ENCODE peak calls at places on chromosomes 16 and 17, in ten cellular contexts. One of them, this sample, is unnamed.

GRCh38 chr16:14356064-14356463 is 274.0 kb downstream of the PARN start:
- DNase-seq in NCI-H2081 treated with DMSO at 0.1 percent for 48 hours: no peak
- DNase-seq in HFF-Myc: no peak
- DNase-seq in keratinocyte: no peak
- DNase-seq in CD14-positive monocyte: no peak
- DNase-seq in activated CD4-positive, alpha-beta T cell treated with anti-CD3 and anti-CD28 coated beads, Interleukin-2, amount 50 U/mL, for 1 hour: no peak
- DNase-seq in EH: no peak
- DNase-seq in stimulated activated CD8-positive, alpha-beta memory T cell treated with anti-CD3 and anti-CD28 coated beads, Interleukin-2, amount 100 ng/mL, for 48 hours: no peak
- DNase-seq in heart left ventricle: no peak
- DNase-seq in GM03348: no peak
- DNase-seq in this sample: no peak

GRCh38 chr16:48432136-48432535 is 46.9 kb upstream of the SIAH1 start:
- DNase-seq in NCI-H2081 treated with DMSO at 0.1 percent for 48 hours: no peak
- DNase-seq in heart left ventricle: no peak
- DNase-seq in CD14-positive monocyte: peak; percentile 56
- DNase-seq in HFF-Myc: no peak
- DNase-seq in activated CD4-positive, alpha-beta T cell treated with anti-CD3 and anti-CD28 coated beads, Interleukin-2, amount 50 U/mL, for 1 hour: no peak
- DNase-seq in GM03348: no peak
- DNase-seq in EH: no peak
- DNase-seq in keratinocyte: no peak
- DNase-seq in stimulated activated CD8-positive, alpha-beta memory T cell treated with anti-CD3 and anti-CD28 coated beads, Interleukin-2, amount 100 ng/mL, for 48 hours: no peak
- DNase-seq in this sample: no peak

GRCh38 chr17:79944251-79944812 is 91.3 kb downstream of the TBC1D16 start:
- DNase-seq in heart left ventricle: no peak
- DNase-seq in GM03348: no peak
- DNase-seq in activated CD4-positive, alpha-beta T cell treated with anti-CD3 and anti-CD28 coated beads, Interleukin-2, amount 50 U/mL, for 1 hour: no peak
- DNase-seq in keratinocyte: no peak
- DNase-seq in NCI-H2081 treated with DMSO at 0.1 percent for 48 hours: no peak
- DNase-seq in HFF-Myc: no peak
- DNase-seq in EH: no peak
- DNase-seq in CD14-positive monocyte: peak; percentile 41
- DNase-seq in stimulated activated CD8-positive, alpha-beta memory T cell treated with anti-CD3 and anti-CD28 coated beads, Interleukin-2, amount 100 ng/mL, for 48 hours: no peak
- DNase-seq in this sample: no peak

GRCh38 chr17:5631958-5632357 is 47.6 kb upstream of the NLRP1 start:
- DNase-seq in HFF-Myc: no peak
- DNase-seq in stimulated activated CD8-positive, alpha-beta memory T cell treated with anti-CD3 and anti-CD28 coated beads, Interleukin-2, amount 100 ng/mL, for 48 hours: no peak
- DNase-seq in EH: peak; percentile 7
- DNase-seq in heart left ventricle: no peak
- DNase-seq in NCI-H2081 treated with DMSO at 0.1 percent for 48 hours: no peak
- DNase-seq in activated CD4-positive, alpha-beta T cell treated with anti-CD3 and anti-CD28 coated beads, Interleukin-2, amount 50 U/mL, for 1 hour: no peak
- DNase-seq in CD14-positive monocyte: no peak
- DNase-seq in keratinocyte: no peak
- DNase-seq in GM03348: no peak
- DNase-seq in this sample: no peak

GRCh38 chr17:72123964-72124791 is 3.4 kb downstream of the SOX9 start:
- DNase-seq in NCI-H2081 treated with DMSO at 0.1 percent for 48 hours: no peak
- DNase-seq in keratinocyte: no peak
- DNase-seq in heart left ventricle: no peak
- DNase-seq in GM03348: no peak
- DNase-seq in CD14-positive monocyte: no peak
- DNase-seq in EH: no peak
- DNase-seq in activated CD4-positive, alpha-beta T cell treated with anti-CD3 and anti-CD28 coated beads, Interleukin-2, amount 50 U/mL, for 1 hour: no peak
- DNase-seq in stimulated activated CD8-positive, alpha-beta memory T cell treated with anti-CD3 and anti-CD28 coated beads, Interleukin-2, amount 100 ng/mL, for 48 hours: no peak
- DNase-seq in HFF-Myc: no peak
- DNase-seq in this sample: no peak

GRCh38 chr16:79628501-79628975 is 28.0 kb upstream of the MAF start:
- DNase-seq in activated CD4-positive, alpha-beta T cell treated with anti-CD3 and anti-CD28 coated beads, Interleukin-2, amount 50 U/mL, for 1 hour: no peak
- DNase-seq in heart left ventricle: no peak
- DNase-seq in keratinocyte: no peak
- DNase-seq in EH: no peak
- DNase-seq in CD14-positive monocyte: no peak
- DNase-seq in HFF-Myc: no peak
- DNase-seq in GM03348: no peak
- DNase-seq in NCI-H2081 treated with DMSO at 0.1 percent for 48 hours: no peak
- DNase-seq in stimulated activated CD8-positive, alpha-beta memory T cell treated with anti-CD3 and anti-CD28 coated beads, Interleukin-2, amount 100 ng/mL, for 48 hours: peak; percentile 61
- DNase-seq in this sample: no peak

GRCh38 chr17:44905006-44906000 is 6.1 kb upstream of the EFTUD2 start:
- DNase-seq in activated CD4-positive, alpha-beta T cell treated with anti-CD3 and anti-CD28 coated beads, Interleukin-2, amount 50 U/mL, for 1 hour: no peak
- DNase-seq in keratinocyte: no peak
- DNase-seq in CD14-positive monocyte: no peak
- DNase-seq in heart left ventricle: no peak
- DNase-seq in EH: peak; percentile 15
- DNase-seq in HFF-Myc: peak; percentile 57
- DNase-seq in stimulated activated CD8-positive, alpha-beta memory T cell treated with anti-CD3 and anti-CD28 coated beads, Interleukin-2, amount 100 ng/mL, for 48 hours: no peak
- DNase-seq in NCI-H2081 treated with DMSO at 0.1 percent for 48 hours: no peak
- DNase-seq in GM03348: no peak
- DNase-seq in this sample: no peak

GRCh38 chr17:7336240-7337175 is at the start of gene ACAP1:
- DNase-seq in activated CD4-positive, alpha-beta T cell treated with anti-CD3 and anti-CD28 coated beads, Interleukin-2, amount 50 U/mL, for 1 hour: peak; percentile 86
- DNase-seq in HFF-Myc: no peak
- DNase-seq in NCI-H2081 treated with DMSO at 0.1 percent for 48 hours: no peak
- DNase-seq in heart left ventricle: no peak
- DNase-seq in CD14-positive monocyte: no peak
- DNase-seq in stimulated activated CD8-positive, alpha-beta memory T cell treated with anti-CD3 and anti-CD28 coated beads, Interleukin-2, amount 100 ng/mL, for 48 hours: peak; percentile 89
- DNase-seq in EH: no peak
- DNase-seq in GM03348: no peak
- DNase-seq in keratinocyte: no peak
- DNase-seq in this sample: peak; percentile 89

GRCh38 chr17:40361925-40362695 is 2.4 kb downstream of the GJD3 start:
- DNase-seq in HFF-Myc: no peak
- DNase-seq in GM03348: no peak
- DNase-seq in heart left ventricle: no peak
- DNase-seq in EH: no peak
- DNase-seq in stimulated activated CD8-positive, alpha-beta memory T cell treated with anti-CD3 and anti-CD28 coated beads, Interleukin-2, amount 100 ng/mL, for 48 hours: no peak
- DNase-seq in CD14-positive monocyte: no peak
- DNase-seq in NCI-H2081 treated with DMSO at 0.1 percent for 48 hours: no peak
- DNase-seq in activated CD4-positive, alpha-beta T cell treated with anti-CD3 and anti-CD28 coated beads, Interleukin-2, amount 50 U/mL, for 1 hour: no peak
- DNase-seq in keratinocyte: no peak
- DNase-seq in this sample: no peak

GRCh38 chr16:68197250-68197649 is 38.7 kb downstream of the ESRP2 start:
- DNase-seq in stimulated activated CD8-positive, alpha-beta memory T cell treated with anti-CD3 and anti-CD28 coated beads, Interleukin-2, amount 100 ng/mL, for 48 hours: no peak
- DNase-seq in EH: peak; percentile 71
- DNase-seq in activated CD4-positive, alpha-beta T cell treated with anti-CD3 and anti-CD28 coated beads, Interleukin-2, amount 50 U/mL, for 1 hour: no peak
- DNase-seq in GM03348: no peak
- DNase-seq in HFF-Myc: no peak
- DNase-seq in heart left ventricle: no peak
- DNase-seq in keratinocyte: no peak
- DNase-seq in CD14-positive monocyte: no peak
- DNase-seq in NCI-H2081 treated with DMSO at 0.1 percent for 48 hours: no peak
- DNase-seq in this sample: no peak

GRCh38 chr17:47924785-47925676 is 16.3 kb upstream of the PNPO start:
- DNase-seq in activated CD4-positive, alpha-beta T cell treated with anti-CD3 and anti-CD28 coated beads, Interleukin-2, amount 50 U/mL, for 1 hour: no peak
- DNase-seq in GM03348: no peak
- DNase-seq in heart left ventricle: no peak
- DNase-seq in HFF-Myc: no peak
- DNase-seq in keratinocyte: no peak
- DNase-seq in CD14-positive monocyte: no peak
- DNase-seq in EH: no peak
- DNase-seq in NCI-H2081 treated with DMSO at 0.1 percent for 48 hours: no peak
- DNase-seq in stimulated activated CD8-positive, alpha-beta memory T cell treated with anti-CD3 and anti-CD28 coated beads, Interleukin-2, amount 100 ng/mL, for 48 hours: no peak
- DNase-seq in this sample: no peak

GRCh38 chr16:83899272-83899897 is 470 bp downstream of the MLYCD start:
- DNase-seq in keratinocyte: no peak
- DNase-seq in HFF-Myc: no peak
- DNase-seq in stimulated activated CD8-positive, alpha-beta memory T cell treated with anti-CD3 and anti-CD28 coated beads, Interleukin-2, amount 100 ng/mL, for 48 hours: peak; percentile 8
- DNase-seq in NCI-H2081 treated with DMSO at 0.1 percent for 48 hours: no peak
- DNase-seq in heart left ventricle: peak; percentile 32
- DNase-seq in GM03348: peak; percentile 70
- DNase-seq in EH: peak; percentile 67
- DNase-seq in CD14-positive monocyte: no peak
- DNase-seq in activated CD4-positive, alpha-beta T cell treated with anti-CD3 and anti-CD28 coated beads, Interleukin-2, amount 50 U/mL, for 1 hour: peak; percentile 18
- DNase-seq in this sample: no peak

GRCh38 chr17:29595943-29596774 is 3.2 kb downstream of the ANKRD13B start:
- DNase-seq in CD14-positive monocyte: no peak
- DNase-seq in EH: no peak
- DNase-seq in NCI-H2081 treated with DMSO at 0.1 percent for 48 hours: no peak
- DNase-seq in keratinocyte: no peak
- DNase-seq in activated CD4-positive, alpha-beta T cell treated with anti-CD3 and anti-CD28 coated beads, Interleukin-2, amount 50 U/mL, for 1 hour: no peak
- DNase-seq in GM03348: no peak
- DNase-seq in stimulated activated CD8-positive, alpha-beta memory T cell treated with anti-CD3 and anti-CD28 coated beads, Interleukin-2, amount 100 ng/mL, for 48 hours: no peak
- DNase-seq in HFF-Myc: no peak
- DNase-seq in heart left ventricle: no peak
- DNase-seq in this sample: no peak

GRCh38 chr17:44326867-44327444 is 2.3 kb upstream of the SLC25A39 start:
- DNase-seq in CD14-positive monocyte: peak; percentile 95
- DNase-seq in EH: peak; percentile 98
- DNase-seq in HFF-Myc: peak; percentile 91
- DNase-seq in NCI-H2081 treated with DMSO at 0.1 percent for 48 hours: peak; percentile 92
- DNase-seq in stimulated activated CD8-positive, alpha-beta memory T cell treated with anti-CD3 and anti-CD28 coated beads, Interleukin-2, amount 100 ng/mL, for 48 hours: peak; percentile 87
- DNase-seq in heart left ventricle: peak; percentile 98
- DNase-seq in GM03348: peak; percentile 97
- DNase-seq in activated CD4-positive, alpha-beta T cell treated with anti-CD3 and anti-CD28 coated beads, Interleukin-2, amount 50 U/mL, for 1 hour: peak; percentile 92
- DNase-seq in keratinocyte: no peak
- DNase-seq in this sample: peak; percentile 96

GRCh38 chr17:76383645-76384221 is 676 bp upstream of the SPHK1 start:
- DNase-seq in stimulated activated CD8-positive, alpha-beta memory T cell treated with anti-CD3 and anti-CD28 coated beads, Interleukin-2, amount 100 ng/mL, for 48 hours: peak; percentile 40
- DNase-seq in EH: peak; percentile 72
- DNase-seq in HFF-Myc: no peak
- DNase-seq in GM03348: peak; percentile 62
- DNase-seq in activated CD4-positive, alpha-beta T cell treated with anti-CD3 and anti-CD28 coated beads, Interleukin-2, amount 50 U/mL, for 1 hour: peak; percentile 24
- DNase-seq in keratinocyte: no peak
- DNase-seq in NCI-H2081 treated with DMSO at 0.1 percent for 48 hours: no peak
- DNase-seq in CD14-positive monocyte: peak; percentile 66
- DNase-seq in heart left ventricle: peak; percentile 67
- DNase-seq in this sample: peak; percentile 51

GRCh38 chr17:18227635-18228034 is 2.2 kb downstream of the LLGL1 start:
- DNase-seq in HFF-Myc: no peak
- DNase-seq in stimulated activated CD8-positive, alpha-beta memory T cell treated with anti-CD3 and anti-CD28 coated beads, Interleukin-2, amount 100 ng/mL, for 48 hours: no peak
- DNase-seq in GM03348: no peak
- DNase-seq in EH: no peak
- DNase-seq in CD14-positive monocyte: no peak
- DNase-seq in keratinocyte: no peak
- DNase-seq in NCI-H2081 treated with DMSO at 0.1 percent for 48 hours: no peak
- DNase-seq in activated CD4-positive, alpha-beta T cell treated with anti-CD3 and anti-CD28 coated beads, Interleukin-2, amount 50 U/mL, for 1 hour: no peak
- DNase-seq in heart left ventricle: no peak
- DNase-seq in this sample: no peak

GRCh38 chr17:69672924-69673323 is 258.4 kb downstream of the MAP2K6 start:
- DNase-seq in keratinocyte: peak; percentile 5
- DNase-seq in HFF-Myc: no peak
- DNase-seq in stimulated activated CD8-positive, alpha-beta memory T cell treated with anti-CD3 and anti-CD28 coated beads, Interleukin-2, amount 100 ng/mL, for 48 hours: no peak
- DNase-seq in CD14-positive monocyte: no peak
- DNase-seq in GM03348: peak; percentile 67
- DNase-seq in EH: peak; percentile 81
- DNase-seq in NCI-H2081 treated with DMSO at 0.1 percent for 48 hours: no peak
- DNase-seq in heart left ventricle: no peak
- DNase-seq in activated CD4-positive, alpha-beta T cell treated with anti-CD3 and anti-CD28 coated beads, Interleukin-2, amount 50 U/mL, for 1 hour: no peak
- DNase-seq in this sample: no peak

GRCh38 chr16:24645739-24646645 is 83.5 kb upstream of the TNRC6A start:
- DNase-seq in stimulated activated CD8-positive, alpha-beta memory T cell treated with anti-CD3 and anti-CD28 coated beads, Interleukin-2, amount 100 ng/mL, for 48 hours: no peak
- DNase-seq in GM03348: peak; percentile 83
- DNase-seq in EH: peak; percentile 100
- DNase-seq in CD14-positive monocyte: no peak
- DNase-seq in HFF-Myc: peak; percentile 99
- DNase-seq in heart left ventricle: no peak
- DNase-seq in keratinocyte: peak; percentile 76
- DNase-seq in NCI-H2081 treated with DMSO at 0.1 percent for 48 hours: no peak
- DNase-seq in activated CD4-positive, alpha-beta T cell treated with anti-CD3 and anti-CD28 coated beads, Interleukin-2, amount 50 U/mL, for 1 hour: no peak
- DNase-seq in this sample: no peak

GRCh38 chr16:74451951-74452758 is 30.9 kb upstream of the CLEC18B start:
- DNase-seq in HFF-Myc: no peak
- DNase-seq in CD14-positive monocyte: no peak
- DNase-seq in EH: no peak
- DNase-seq in stimulated activated CD8-positive, alpha-beta memory T cell treated with anti-CD3 and anti-CD28 coated beads, Interleukin-2, amount 100 ng/mL, for 48 hours: no peak
- DNase-seq in keratinocyte: no peak
- DNase-seq in GM03348: no peak
- DNase-seq in activated CD4-positive, alpha-beta T cell treated with anti-CD3 and anti-CD28 coated beads, Interleukin-2, amount 50 U/mL, for 1 hour: no peak
- DNase-seq in heart left ventricle: no peak
- DNase-seq in NCI-H2081 treated with DMSO at 0.1 percent for 48 hours: no peak
- DNase-seq in this sample: no peak

GRCh38 chr16:56337858-56338325 is 87.5 kb downstream of the AMFR start:
- DNase-seq in heart left ventricle: no peak
- DNase-seq in stimulated activated CD8-positive, alpha-beta memory T cell treated with anti-CD3 and anti-CD28 coated beads, Interleukin-2, amount 100 ng/mL, for 48 hours: no peak
- DNase-seq in HFF-Myc: no peak
- DNase-seq in NCI-H2081 treated with DMSO at 0.1 percent for 48 hours: no peak
- DNase-seq in activated CD4-positive, alpha-beta T cell treated with anti-CD3 and anti-CD28 coated beads, Interleukin-2, amount 50 U/mL, for 1 hour: no peak
- DNase-seq in EH: no peak
- DNase-seq in keratinocyte: no peak
- DNase-seq in GM03348: no peak
- DNase-seq in CD14-positive monocyte: no peak
- DNase-seq in this sample: no peak

GRCh38 chr17:16428098-16428882 is 12.9 kb downstream of the TRPV2 start:
- DNase-seq in HFF-Myc: no peak
- DNase-seq in stimulated activated CD8-positive, alpha-beta memory T cell treated with anti-CD3 and anti-CD28 coated beads, Interleukin-2, amount 100 ng/mL, for 48 hours: no peak
- DNase-seq in CD14-positive monocyte: no peak
- DNase-seq in activated CD4-positive, alpha-beta T cell treated with anti-CD3 and anti-CD28 coated beads, Interleukin-2, amount 50 U/mL, for 1 hour: peak; percentile 46
- DNase-seq in EH: peak; percentile 73
- DNase-seq in heart left ventricle: no peak
- DNase-seq in GM03348: peak; percentile 78
- DNase-seq in NCI-H2081 treated with DMSO at 0.1 percent for 48 hours: no peak
- DNase-seq in keratinocyte: no peak
- DNase-seq in this sample: peak; percentile 59

GRCh38 chr16:84614914-84615813 is 2.7 kb downstream of the COTL1 start:
- DNase-seq in GM03348: no peak
- DNase-seq in CD14-positive monocyte: no peak
- DNase-seq in heart left ventricle: no peak
- DNase-seq in stimulated activated CD8-positive, alpha-beta memory T cell treated with anti-CD3 and anti-CD28 coated beads, Interleukin-2, amount 100 ng/mL, for 48 hours: no peak
- DNase-seq in EH: peak; percentile 36
- DNase-seq in NCI-H2081 treated with DMSO at 0.1 percent for 48 hours: no peak
- DNase-seq in keratinocyte: no peak
- DNase-seq in HFF-Myc: no peak
- DNase-seq in activated CD4-positive, alpha-beta T cell treated with anti-CD3 and anti-CD28 coated beads, Interleukin-2, amount 50 U/mL, for 1 hour: no peak
- DNase-seq in this sample: no peak

GRCh38 chr17:48586355-48586924 is 3.6 kb downstream of the HOXB3 start:
- DNase-seq in heart left ventricle: no peak
- DNase-seq in CD14-positive monocyte: no peak
- DNase-seq in EH: no peak
- DNase-seq in stimulated activated CD8-positive, alpha-beta memory T cell treated with anti-CD3 and anti-CD28 coated beads, Interleukin-2, amount 100 ng/mL, for 48 hours: no peak
- DNase-seq in NCI-H2081 treated with DMSO at 0.1 percent for 48 hours: no peak
- DNase-seq in keratinocyte: no peak
- DNase-seq in activated CD4-positive, alpha-beta T cell treated with anti-CD3 and anti-CD28 coated beads, Interleukin-2, amount 50 U/mL, for 1 hour: no peak
- DNase-seq in GM03348: no peak
- DNase-seq in HFF-Myc: no peak
- DNase-seq in this sample: no peak

GRCh38 chr16:50302472-50303005 is 36.2 kb downstream of the ADCY7 start:
- DNase-seq in stimulated activated CD8-positive, alpha-beta memory T cell treated with anti-CD3 and anti-CD28 coated beads, Interleukin-2, amount 100 ng/mL, for 48 hours: no peak
- DNase-seq in GM03348: no peak
- DNase-seq in HFF-Myc: no peak
- DNase-seq in activated CD4-positive, alpha-beta T cell treated with anti-CD3 and anti-CD28 coated beads, Interleukin-2, amount 50 U/mL, for 1 hour: no peak
- DNase-seq in CD14-positive monocyte: no peak
- DNase-seq in EH: no peak
- DNase-seq in keratinocyte: no peak
- DNase-seq in NCI-H2081 treated with DMSO at 0.1 percent for 48 hours: no peak
- DNase-seq in heart left ventricle: no peak
- DNase-seq in this sample: no peak

GRCh38 chr16:82264781-82265180 is 94.8 kb upstream of the MPHOSPH6 start:
- DNase-seq in keratinocyte: no peak
- DNase-seq in stimulated activated CD8-positive, alpha-beta memory T cell treated with anti-CD3 and anti-CD28 coated beads, Interleukin-2, amount 100 ng/mL, for 48 hours: no peak
- DNase-seq in EH: no peak
- DNase-seq in heart left ventricle: no peak
- DNase-seq in GM03348: no peak
- DNase-seq in CD14-positive monocyte: no peak
- DNase-seq in activated CD4-positive, alpha-beta T cell treated with anti-CD3 and anti-CD28 coated beads, Interleukin-2, amount 50 U/mL, for 1 hour: no peak
- DNase-seq in NCI-H2081 treated with DMSO at 0.1 percent for 48 hours: no peak
- DNase-seq in HFF-Myc: no peak
- DNase-seq in this sample: no peak

GRCh38 chr17:75030161-75030560 is 16.6 kb downstream of the ATP5PD start:
- DNase-seq in stimulated activated CD8-positive, alpha-beta memory T cell treated with anti-CD3 and anti-CD28 coated beads, Interleukin-2, amount 100 ng/mL, for 48 hours: no peak
- DNase-seq in GM03348: no peak
- DNase-seq in HFF-Myc: no peak
- DNase-seq in activated CD4-positive, alpha-beta T cell treated with anti-CD3 and anti-CD28 coated beads, Interleukin-2, amount 50 U/mL, for 1 hour: no peak
- DNase-seq in EH: no peak
- DNase-seq in CD14-positive monocyte: no peak
- DNase-seq in NCI-H2081 treated with DMSO at 0.1 percent for 48 hours: no peak
- DNase-seq in heart left ventricle: no peak
- DNase-seq in keratinocyte: no peak
- DNase-seq in this sample: no peak